ENCODE peak calls at places on chromosomes 2 and 18, in four cellular contexts. I is PC-3, M is IMR-90, D is HCT116. L is an unnamed sample. For H3K36me3, the result is how much of the 10 kb centered on the place peaks cover.

GRCh38 chr2:147463881-147464520 is 380.8 kb upstream of the ACVR2A start:
- DNase-seq in I (no peak), M (no peak), D (no peak), L (no peak)

GRCh38 chr18:50051288-50051687 is 143.7 kb downstream of the MYO5B start:
- DNase-seq in I (peak), M (no peak), D (no peak), L (peak)

GRCh38 chr2:113162173-113162572 is 11.6 kb upstream of the PSD4 start:
- DNase-seq in I (no peak), M (no peak), D (no peak), L (no peak)

GRCh38 chr18:28013064-28013463 is 163.9 kb downstream of the CDH2 start:
- DNase-seq in I (peak), M (peak), D (no peak), L (no peak)

GRCh38 chr18:23207191-23207955 is 72.1 kb downstream of the CABLES1 start:
- DNase-seq in I (peak), M (peak), D (peak), L (no peak)

GRCh38 chr2:26679857-26680256 is 12.7 kb upstream of the KCNK3 start:
- DNase-seq in I (no peak), M (no peak), D (no peak), L (no peak)

GRCh38 chr18:66159451-66159850 is 408.6 kb downstream of the CDH7 start:
- DNase-seq in I (no peak), M (no peak), D (no peak), L (no peak)

GRCh38 chr2:37767051-37767450 is 95.6 kb upstream of the CDC42EP3 start:
- DNase-seq in I (no peak), M (no peak), D (no peak), L (no peak)

GRCh38 chr2:182049330-182049729 is 63.7 kb downstream of the PPP1R1C start:
- DNase-seq in I (no peak), M (peak), D (no peak), L (no peak)

GRCh38 chr2:238046871-238047270 is 13.9 kb upstream of the SCLY start:
- DNase-seq in I (no peak), M (no peak), D (no peak), L (no peak)

GRCh38 chr18:12291161-12291560 is 16.9 kb upstream of the TUBB6 start:
- DNase-seq in I (no peak), M (no peak), D (no peak), L (no peak)

DNA sequence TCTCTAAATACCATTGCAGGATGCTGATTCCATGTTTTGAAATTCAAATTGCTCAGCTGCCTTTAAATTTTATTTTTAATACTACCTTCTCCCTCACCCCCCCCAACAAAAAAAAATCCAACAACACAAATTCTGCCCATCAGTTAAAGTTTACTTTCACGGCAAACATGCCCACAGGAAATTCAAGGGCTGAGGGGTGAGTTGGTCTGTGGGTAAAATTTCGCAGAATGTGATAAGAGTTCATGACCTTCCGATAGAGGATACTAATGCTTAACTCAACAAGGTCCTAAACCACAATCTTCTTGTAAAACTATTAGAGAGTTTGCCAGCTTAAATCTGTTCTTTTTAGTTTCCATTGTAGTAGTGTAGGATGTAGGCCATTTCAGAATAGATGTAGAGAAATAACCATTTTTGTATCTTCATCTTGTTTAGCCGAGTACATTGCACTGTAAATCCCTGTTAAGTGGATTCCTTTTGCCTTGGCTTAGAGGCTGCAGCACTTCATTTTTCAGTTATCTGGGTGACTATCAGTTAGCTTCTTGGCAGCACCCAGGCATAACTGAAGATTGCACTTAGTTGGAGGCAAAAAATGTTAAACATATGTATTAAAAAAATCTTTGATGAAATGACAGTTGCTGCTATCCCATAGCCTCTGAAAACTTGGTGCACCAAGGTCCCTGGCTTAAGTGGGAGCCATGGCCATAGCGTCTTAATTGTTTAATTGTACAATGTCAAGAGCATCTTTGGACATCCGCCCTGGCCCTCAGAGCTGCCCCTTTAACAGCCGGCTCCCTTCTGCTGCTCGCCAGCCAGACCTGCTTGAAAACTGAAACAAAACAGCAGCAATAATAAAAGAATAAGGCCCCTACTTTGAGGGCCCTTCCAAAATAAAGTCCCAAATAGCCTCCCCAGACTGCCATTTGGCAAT is 232.4 kb downstream of the HAUS1 start:
- DNase-seq in I (no peak), M (no peak), D (no peak), L (no peak)
- H3K4me3 ChIP-seq in I (peak), M (no peak), D (no peak), L (no peak)

GRCh38 chr2:121345101-121345500 is 60.1 kb upstream of the TFCP2L1 start:
- DNase-seq in I (no peak), M (no peak), D (no peak), L (no peak)
- H3K36me3 ChIP-seq in I (under half), M (half or more), D (under half), L (under half)

DNA sequence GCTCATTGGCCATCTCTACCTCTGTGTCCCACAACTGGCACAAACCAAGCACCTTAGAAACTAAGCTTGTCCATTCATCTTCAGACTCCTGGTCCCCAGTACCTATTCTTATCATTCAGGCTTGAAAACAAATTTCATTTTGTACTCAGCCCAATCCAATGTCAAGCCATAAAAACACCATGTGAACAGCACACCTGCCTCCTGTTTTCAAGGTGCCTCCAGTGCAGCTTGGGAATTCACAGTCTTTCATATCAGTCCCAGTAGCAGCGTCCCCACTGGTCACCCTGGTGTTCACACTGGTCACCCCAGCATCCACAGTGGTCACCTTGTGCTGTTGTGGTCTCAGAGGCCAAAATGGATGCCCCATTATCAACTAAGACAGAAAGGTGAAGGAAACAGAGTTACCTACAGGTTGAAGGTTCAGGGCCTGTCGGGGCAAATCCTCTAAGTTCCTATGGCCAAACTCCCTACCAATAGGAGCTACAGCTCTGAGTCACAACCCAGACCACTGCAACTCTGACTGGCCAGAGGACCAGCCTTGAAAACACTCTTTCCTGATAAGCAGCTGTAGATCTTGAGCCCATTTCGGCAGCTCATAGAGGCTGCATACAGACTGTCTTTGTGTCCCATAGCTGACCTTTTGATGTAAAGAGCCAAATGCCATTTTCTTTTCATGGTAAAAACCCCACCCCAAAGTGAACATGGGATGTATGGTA is 259.5 kb upstream of the RAB12 start:
- DNase-seq in I (no peak), M (no peak), D (no peak), L (no peak)
- H3K4me3 ChIP-seq in I (no peak), M (no peak), D (no peak), L (no peak)

GRCh38 chr2:201362396-201362795 is 5.3 kb upstream of the FLACC1 start:
- DNase-seq in I (peak), M (peak), D (no peak), L (no peak)
- H3K36me3 ChIP-seq in I (under half), M (under half), D (under half), L (under half)

DNA sequence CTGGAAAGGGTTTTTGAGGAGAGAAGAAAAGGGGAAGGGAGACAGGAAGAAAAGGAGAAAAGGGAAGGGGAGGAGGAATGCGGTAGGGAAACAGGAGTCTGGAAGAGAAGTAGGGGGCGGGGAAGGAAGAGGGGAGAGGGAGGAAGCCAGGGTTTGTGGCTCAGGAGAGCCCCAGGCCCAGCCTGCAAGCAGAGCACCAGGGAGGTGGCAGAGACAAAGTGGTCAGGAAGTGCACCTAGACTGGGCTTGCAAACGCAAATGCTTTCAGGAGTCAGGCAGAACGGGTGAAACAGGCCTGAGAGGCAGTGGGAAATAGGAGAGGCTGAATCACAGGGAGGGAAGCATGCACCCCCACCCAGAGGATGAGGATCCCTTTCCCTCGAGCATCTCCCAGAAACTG is 88.6 kb upstream of the SP3 start:
- DNase-seq in I (no peak), M (peak), D (no peak), L (no peak)
- H3K4me3 ChIP-seq in I (no peak), M (no peak), D (peak), L (no peak)

DNA sequence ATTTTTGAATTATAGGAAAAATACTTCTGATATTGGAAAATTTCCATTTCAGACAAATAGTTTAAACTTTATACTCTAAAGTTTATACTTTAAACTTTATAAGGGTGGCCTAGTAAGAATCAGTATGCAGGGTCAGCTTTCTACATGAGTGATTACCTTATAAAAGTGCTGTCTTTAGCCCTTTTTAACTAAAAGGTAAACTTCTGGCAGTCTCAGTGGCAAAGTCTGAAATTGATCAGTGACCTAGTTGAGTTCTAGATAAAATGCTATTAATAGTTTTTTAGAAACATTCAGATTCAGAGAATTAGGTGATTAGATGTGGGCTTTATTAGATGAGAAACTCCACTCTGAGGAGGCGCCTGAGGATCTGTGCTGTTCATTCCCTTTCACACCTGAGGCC is 15.5 kb downstream of the GORASP2 start:
- DNase-seq in I (no peak), M (no peak), D (no peak), L (no peak)
- H3K36me3 ChIP-seq in I (under half), M (under half), D (under half), L (under half)

GRCh38 chr2:190856985-190857384 is 23.6 kb upstream of the GLS start:
- DNase-seq in I (peak), M (no peak), D (no peak), L (no peak)
- H3K4me3 ChIP-seq in I (no peak), M (no peak), D (no peak), L (no peak)

DNA sequence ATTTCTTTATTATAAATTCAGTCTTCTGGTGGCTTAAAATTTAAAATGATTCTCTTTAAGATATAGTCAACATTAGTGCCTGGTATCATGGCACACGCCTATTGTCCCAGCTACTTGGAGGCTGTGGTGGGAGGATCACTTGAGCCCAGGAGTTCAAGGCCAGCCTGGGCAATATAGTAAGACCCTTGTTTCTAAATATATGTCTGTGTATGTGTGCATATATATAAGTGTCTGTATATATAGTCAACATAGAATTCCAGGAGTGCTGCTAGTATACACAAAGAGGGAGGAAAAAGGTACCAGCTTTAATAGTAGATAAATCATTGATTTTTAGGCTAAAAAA is 24.9 kb downstream of the EIF4E2 start:
- DNase-seq in I (no peak), M (no peak), D (no peak), L (no peak)
- H3K36me3 ChIP-seq in I (under half), M (under half), D (under half), L (under half)

GRCh38 chr18:69900941-69901340 is 46.7 kb downstream of the CD226 start:
- DNase-seq in I (no peak), M (no peak), D (no peak), L (no peak)
- H3K4me3 ChIP-seq in I (no peak), M (no peak), D (no peak), L (no peak)

GRCh38 chr2:55917117-55917516 is 6.5 kb downstream of the EFEMP1 start:
- DNase-seq in I (no peak), M (no peak), D (no peak), L (no peak)
- H3K36me3 ChIP-seq in I (under half), M (under half), D (under half), L (under half)

L was measured in HAP-1.